ENCODE peak calls at places on chromosomes 12 and 14, in four cellular contexts. H is activated effector memory CD4-positive, alpha-beta T cell treated with Interleukin-2 at 50 U/mL for 16 hours; D is hippocampal formation; Y is myocyte. A is an unnamed sample.

GRCh38 chr14:105536051-105536450 is 9.7 kb downstream of the TMEM121 start:
- DNase-seq in H (no peak), D (no peak), Y (no peak), A (no peak)

GRCh38 chr12:62482769-62483168 is 16.1 kb downstream of the MON2 start:
- DNase-seq in H (no peak), D (no peak), Y (no peak), A (no peak)

GRCh38 chr12:95788637-95789036 is 1.9 kb downstream of the NTN4 start:
- DNase-seq in H (no peak), D (no peak), Y (peak), A (no peak)

GRCh38 chr12:26100966-26101744 is 23.7 kb downstream of the BHLHE41 start:
- DNase-seq in H (no peak), D (no peak), Y (peak), A (no peak)

GRCh38 chr14:31449971-31450610 is 7.2 kb downstream of the DTD2 start:
- DNase-seq in H (no peak), D (no peak), Y (peak), A (peak)

GRCh38 chr14:85002846-85003245 is 527.1 kb upstream of the FLRT2 start:
- DNase-seq in H (no peak), D (no peak), Y (no peak), A (no peak)

GRCh38 chr12:95390932-95391331 is 83.0 kb upstream of the METAP2 start:
- DNase-seq in H (no peak), D (no peak), Y (no peak), A (no peak)

GRCh38 chr12:118645219-118645618 is 268.9 kb downstream of the SUDS3 start:
- DNase-seq in H (no peak), D (no peak), Y (peak), A (no peak)

GRCh38 chr14:35254736-35255135 is 37.4 kb upstream of the PSMA6 start:
- DNase-seq in H (no peak), D (no peak), Y (no peak), A (no peak)

GRCh38 chr14:77208266-77208978 is 26.8 kb downstream of the TMEM63C start:
- DNase-seq in H (peak), D (peak), Y (peak), A (peak)

GRCh38 chr12:108561852-108562347 is 496 bp upstream of the ISCU start:
- DNase-seq in H (no peak), D (no peak), Y (no peak), A (no peak)

GRCh38 chr12:132124766-132125425 is 19.2 kb downstream of the DDX51 start:
- DNase-seq in H (no peak), D (no peak), Y (peak), A (no peak)

GRCh38 chr12:94795520-94795919 is 145.2 kb upstream of the TMCC3 start:
- DNase-seq in H (no peak), D (no peak), Y (peak), A (no peak)

GRCh38 chr12:2395352-2395977 is 342.7 kb downstream of the CACNA1C start:
- DNase-seq in H (peak), D (no peak), Y (peak), A (no peak)

GRCh38 chr14:55588259-55588699 is 8.3 kb downstream of the KTN1 start:
- DNase-seq in H (no peak), D (no peak), Y (no peak), A (no peak)

GRCh38 chr12:66662179-66662578 is 16.7 kb downstream of the GRIP1 start:
- DNase-seq in H (no peak), D (no peak), Y (no peak), A (no peak)

GRCh38 chr12:57845478-57846284 is 848 bp downstream of the CTDSP2 start:
- DNase-seq in H (peak), D (peak), Y (peak), A (peak)

GRCh38 chr14:92676031-92676430 is 72.4 kb downstream of the LGMN start:
- DNase-seq in H (no peak), D (no peak), Y (no peak), A (peak)

GRCh38 chr14:28461379-28461778 is 305.2 kb upstream of the FOXG1 start:
- DNase-seq in H (no peak), D (no peak), Y (no peak), A (no peak)

GRCh38 chr12:4960030-4960429 is 50.3 kb downstream of the KCNA1 start:
- DNase-seq in H (no peak), D (no peak), Y (peak), A (no peak)

GRCh38 chr14:90678420-90678819 is 137.8 kb downstream of the TTC7B start:
- DNase-seq in H (no peak), D (no peak), Y (no peak), A (no peak)